ENCODE peak calls at places on chromosomes 3 and 15, in ten cellular contexts. X is AG10803; G is choroid plexus epithelial cell; L is BJ; D is progenitor cell of endocrine pancreas; M is cardiac muscle cell; Z is CD4-positive, alpha-beta T cell; S is HFF-Myc; A is cardiac fibroblast; K is glutamatergic neuron. V is an unnamed sample.

GRCh38 chr3:41881233-41881821 is 80.6 kb downstream of the ULK4 start:
- DNase-seq in X (peak; percentile 46), G (peak; percentile 68), L (no peak), D (no peak), M (peak; percentile 66), Z (no peak), S (peak; percentile 21), A (peak; percentile 69), K (no peak), V (peak; percentile 21)

GRCh38 chr15:33201376-33202189 is 7.1 kb upstream of the FMN1 start:
- DNase-seq in X (peak; percentile 12), G (peak; percentile 28), L (no peak), D (peak; percentile 13), M (peak; percentile 6), Z (peak; percentile 14), S (peak; percentile 21), A (peak; percentile 43), K (peak; percentile 47), V (peak; percentile 8)

GRCh38 chr3:193972816-193973215 is 163.1 kb upstream of the HES1 start:
- DNase-seq in X (peak; percentile 53), G (no peak), L (no peak), D (no peak), M (no peak), Z (no peak), S (no peak), A (no peak), K (no peak), V (no peak)

GRCh38 chr3:112038863-112039262 is 4.3 kb downstream of the TMPRSS7 start:
- DNase-seq in X (peak; percentile 26), G (peak; percentile 53), L (no peak), D (no peak), M (peak; percentile 14), Z (no peak), S (no peak), A (peak; percentile 42), K (no peak), V (no peak)

GRCh38 chr3:59573911-59574310 is 524.1 kb upstream of the CFAP20DC start:
- DNase-seq in X (peak; percentile 94), G (peak; percentile 71), L (no peak), D (no peak), M (peak; percentile 86), Z (no peak), S (peak; percentile 21), A (peak; percentile 91), K (no peak), V (no peak)

GRCh38 chr3:194320744-194321243 is 30.3 kb downstream of the CPN2 start:
- DNase-seq in X (no peak), G (no peak), L (no peak), D (no peak), M (no peak), Z (no peak), S (no peak), A (no peak), K (no peak), V (no peak)

GRCh38 chr3:73954506-73954905 is 329.8 kb upstream of the PDZRN3 start:
- DNase-seq in X (peak; percentile 3), G (peak; percentile 5), L (no peak), D (no peak), M (no peak), Z (no peak), S (no peak), A (no peak), K (no peak), V (no peak)

GRCh38 chr3:126828306-126828705 is 124.3 kb downstream of the CHCHD6 start:
- DNase-seq in X (no peak), G (no peak), L (no peak), D (no peak), M (peak; percentile 29), Z (no peak), S (no peak), A (peak; percentile 22), K (no peak), V (no peak)

GRCh38 chr3:148902173-148902791 is 37.2 kb downstream of the CPA3 start:
- DNase-seq in X (peak; percentile 90), G (peak; percentile 84), L (peak; percentile 47), D (no peak), M (peak; percentile 59), Z (no peak), S (no peak), A (peak; percentile 69), K (no peak), V (no peak)

GRCh38 chr15:25176991-25177954 is 222.5 kb downstream of the SNRPN start:
- DNase-seq in X (no peak), G (no peak), L (no peak), D (peak; percentile 6), M (no peak), Z (no peak), S (no peak), A (no peak), K (peak; percentile 1), V (peak; percentile 3)

GRCh38 chr15:82999905-83000671 is 11.4 kb downstream of the C15orf40 start:
- DNase-seq in X (peak; percentile 70), G (peak; percentile 85), L (no peak), D (no peak), M (peak; percentile 83), Z (no peak), S (peak; percentile 46), A (peak; percentile 77), K (no peak), V (no peak)

GRCh38 chr3:57646723-57647122 is 46.2 kb downstream of the DENND6A start:
- DNase-seq in X (peak; percentile 60), G (peak; percentile 82), L (no peak), D (no peak), M (peak; percentile 67), Z (no peak), S (peak; percentile 14), A (peak; percentile 71), K (no peak), V (no peak)

GRCh38 chr3:95758707-95759106 is 1055.7 kb upstream of the EPHA6 start:
- DNase-seq in X (no peak), G (no peak), L (no peak), D (no peak), M (no peak), Z (no peak), S (no peak), A (no peak), K (no peak), V (no peak)

GRCh38 chr15:63514533-63514943 is 10.1 kb downstream of the USP3 start:
- DNase-seq in X (peak; percentile 86), G (peak; percentile 85), L (no peak), D (no peak), M (peak; percentile 83), Z (no peak), S (no peak), A (peak; percentile 93), K (no peak), V (no peak)

GRCh38 chr3:7517979-7518378 is 657.1 kb downstream of the GRM7 start:
- DNase-seq in X (no peak), G (no peak), L (no peak), D (no peak), M (peak; percentile 41), Z (no peak), S (no peak), A (no peak), K (no peak), V (no peak)

GRCh38 chr15:68623301-68623892 is 44.6 kb downstream of the CORO2B start:
- DNase-seq in X (no peak), G (peak; percentile 64), L (no peak), D (no peak), M (no peak), Z (no peak), S (no peak), A (no peak), K (no peak), V (no peak)

GRCh38 chr3:81216192-81216591 is 545.3 kb downstream of the GBE1 start:
- DNase-seq in X (peak; percentile 1), G (peak; percentile 69), L (no peak), D (no peak), M (peak; percentile 15), Z (no peak), S (no peak), A (peak; percentile 86), K (no peak), V (no peak)

GRCh38 chr3:81218023-81218422 is 543.4 kb downstream of the GBE1 start:
- DNase-seq in X (no peak), G (peak; percentile 81), L (no peak), D (no peak), M (peak; percentile 55), Z (no peak), S (no peak), A (peak; percentile 72), K (no peak), V (peak; percentile 11)

GRCh38 chr3:81214626-81215025 is 546.8 kb downstream of the GBE1 start:
- DNase-seq in X (no peak), G (peak; percentile 47), L (no peak), D (no peak), M (no peak), Z (no peak), S (no peak), A (peak; percentile 32), K (no peak), V (no peak)
- TF ChIP-seq CTCF in X (no peak), G (no peak), L (no peak), D (no peak), M (no peak), Z (no peak), S (no peak), A (no peak), K (no peak), V (no peak)

GRCh38 chr15:101017041-101017754 is 98.0 kb downstream of the LRRK1 start:
- DNase-seq in X (no peak), G (peak; percentile 26), L (no peak), D (no peak), M (no peak), Z (no peak), S (no peak), A (peak; percentile 23), K (no peak), V (peak; percentile 43)
- TF ChIP-seq CTCF in X (no peak), G (peak; percentile 43), L (peak; percentile 26), D (peak; percentile 37), M (peak; percentile 28), Z (no peak), S (peak; percentile 27), A (peak; percentile 33), K (no peak), V (no peak)

GRCh38 chr15:44541282-44541958 is 4.5 kb downstream of the EIF3J start:
- DNase-seq in X (peak; percentile 91), G (peak; percentile 94), L (peak; percentile 41), D (no peak), M (peak; percentile 88), Z (no peak), S (no peak), A (peak; percentile 91), K (no peak), V (no peak)

GRCh38 chr15:44550734-44551133 is 13.8 kb downstream of the EIF3J start:
- DNase-seq in X (no peak), G (no peak), L (no peak), D (no peak), M (no peak), Z (no peak), S (no peak), A (no peak), K (no peak), V (no peak)

GRCh38 chr15:44550256-44550655 is 13.3 kb downstream of the EIF3J start:
- DNase-seq in X (peak; percentile 52), G (peak; percentile 66), L (no peak), D (no peak), M (peak; percentile 58), Z (no peak), S (no peak), A (peak; percentile 64), K (no peak), V (no peak)

GRCh38 chr15:44545934-44546802 is 9.2 kb downstream of the EIF3J start:
- DNase-seq in X (peak; percentile 52), G (peak; percentile 53), L (peak; percentile 11), D (no peak), M (no peak), Z (no peak), S (no peak), A (peak; percentile 58), K (no peak), V (no peak)
- TF ChIP-seq CTCF in X (peak; percentile 44), G (peak; percentile 61), L (peak; percentile 45), D (peak; percentile 38), M (peak; percentile 39), Z (peak; percentile 55), S (peak; percentile 40), A (peak; percentile 41), K (no peak), V (no peak)

GRCh38 chr3:129626744-129627349 is 20.4 kb upstream of the PLXND1 start:
- DNase-seq in X (peak; percentile 85), G (peak; percentile 64), L (no peak), D (peak; percentile 71), M (peak; percentile 93), Z (no peak), S (peak; percentile 49), A (peak; percentile 88), K (peak; percentile 87), V (peak; percentile 90)
- TF ChIP-seq CTCF in X (no peak), G (peak; percentile 17), L (no peak), D (peak; percentile 22), M (no peak), Z (no peak), S (no peak), A (no peak), K (no peak), V (no peak)

V was measured in endothelial cell.